ENCODE peak calls at places on chromosomes 2 and 18, in ten cellular contexts. O is IMR-90, B is esophagus muscularis mucosa, U is ascending aorta, E is GM12865, S is GM23248, H is astrocyte of the cerebellum, T is AG10803, M is mesenchymal stem cell, F is BE2C. N is an unnamed sample.
A peak's percentile ranks its signal among the peaks of the same experiment; 100 is the strongest.

GRCh38 chr18:50161806-50162205 is 33.1 kb downstream of the MYO5B start:
- DNase-seq in O (no peak), B (no peak), U (no peak), E (no peak), S (no peak), H (no peak), T (no peak), M (no peak), F (no peak), N (no peak)

GRCh38 chr2:152499921-152500320 is 164.9 kb downstream of the FMNL2 start:
- DNase-seq in O (peak; percentile 37), B (no peak), U (no peak), E (peak; percentile 46), S (peak; percentile 49), H (no peak), T (peak; percentile 45), M (peak; percentile 88), F (no peak), N (peak; percentile 97)

GRCh38 chr2:126863336-126864015 is 35.2 kb upstream of the TEX51 start:
- DNase-seq in O (no peak), B (peak; percentile 84), U (no peak), E (no peak), S (no peak), H (no peak), T (no peak), M (no peak), F (no peak), N (no peak)

GRCh38 chr18:53843113-53843512 is 381.4 kb downstream of the MBD2 start:
- DNase-seq in O (no peak), B (no peak), U (no peak), E (no peak), S (peak; percentile 20), H (no peak), T (no peak), M (no peak), F (no peak), N (no peak)

GRCh38 chr2:1727796-1728474 is 16.4 kb downstream of the PXDN start:
- DNase-seq in O (no peak), B (no peak), U (no peak), E (no peak), S (no peak), H (no peak), T (no peak), M (no peak), F (no peak), N (no peak)

GRCh38 chr18:77114564-77115391 is 17.8 kb downstream of the MBP start:
- DNase-seq in O (peak; percentile 94), B (no peak), U (peak; percentile 88), E (no peak), S (peak; percentile 99), H (no peak), T (peak; percentile 98), M (peak; percentile 90), F (no peak), N (no peak)

GRCh38 chr2:152475982-152476381 is 141.0 kb downstream of the FMNL2 start:
- DNase-seq in O (no peak), B (no peak), U (no peak), E (no peak), S (peak; percentile 52), H (no peak), T (peak; percentile 24), M (no peak), F (no peak), N (no peak)

GRCh38 chr2:60386436-60386835 is 167.0 kb downstream of the BCL11A start:
- DNase-seq in O (no peak), B (no peak), U (no peak), E (no peak), S (no peak), H (no peak), T (peak; percentile 21), M (no peak), F (no peak), N (no peak)

GRCh38 chr2:208033701-208034502 is 8.6 kb upstream of the PLEKHM3 start:
- DNase-seq in O (peak; percentile 24), B (no peak), U (no peak), E (peak; percentile 82), S (peak; percentile 33), H (peak; percentile 12), T (no peak), M (peak; percentile 23), F (peak; percentile 75), N (no peak)

GRCh38 chr2:69046221-69046662 is 33.3 kb downstream of the ANTXR1 start:
- DNase-seq in O (peak; percentile 98), B (peak; percentile 75), U (no peak), E (no peak), S (peak; percentile 44), H (peak; percentile 86), T (peak; percentile 67), M (peak; percentile 86), F (no peak), N (peak; percentile 85)

GRCh38 chr2:59232394-59233165 is 991.5 kb upstream of the FANCL start:
- DNase-seq in O (no peak), B (no peak), U (no peak), E (peak; percentile 4), S (no peak), H (no peak), T (no peak), M (no peak), F (no peak), N (no peak)

GRCh38 chr2:28366496-28367282 is 26.0 kb upstream of the FOSL2 start:
- DNase-seq in O (no peak), B (no peak), U (no peak), E (no peak), S (no peak), H (no peak), T (no peak), M (peak; percentile 68), F (peak; percentile 41), N (no peak)

GRCh38 chr2:101152195-101153076 is 1.3 kb upstream of the TBC1D8 start:
- DNase-seq in O (peak; percentile 8), B (no peak), U (no peak), E (peak; percentile 90), S (peak; percentile 61), H (no peak), T (peak; percentile 62), M (peak; percentile 88), F (peak; percentile 28), N (no peak)

GRCh38 chr2:25994509-25994908 is 12.2 kb upstream of the KIF3C start:
- DNase-seq in O (no peak), B (no peak), U (no peak), E (no peak), S (no peak), H (no peak), T (no peak), M (no peak), F (no peak), N (no peak)

GRCh38 chr18:79511671-79512301 is 116.1 kb downstream of the NFATC1 start:
- DNase-seq in O (no peak), B (no peak), U (no peak), E (no peak), S (no peak), H (no peak), T (no peak), M (no peak), F (no peak), N (no peak)

GRCh38 chr18:58579561-58580047 is 49.3 kb downstream of the ALPK2 start:
- DNase-seq in O (peak; percentile 91), B (no peak), U (no peak), E (no peak), S (peak; percentile 94), H (no peak), T (peak; percentile 95), M (no peak), F (no peak), N (peak; percentile 63)

GRCh38 chr18:58580623-58581022 is 48.3 kb downstream of the ALPK2 start:
- DNase-seq in O (peak; percentile 60), B (no peak), U (no peak), E (no peak), S (peak; percentile 57), H (peak; percentile 78), T (peak; percentile 83), M (peak; percentile 86), F (no peak), N (no peak)

GRCh38 chr18:58580078-58580477 is 48.8 kb downstream of the ALPK2 start:
- DNase-seq in O (peak; percentile 43), B (no peak), U (no peak), E (no peak), S (peak; percentile 72), H (no peak), T (peak; percentile 78), M (peak; percentile 44), F (no peak), N (no peak)

GRCh38 chr18:58578321-58578720 is 50.6 kb downstream of the ALPK2 start:
- DNase-seq in O (peak; percentile 28), B (no peak), U (no peak), E (no peak), S (peak; percentile 41), H (no peak), T (peak; percentile 42), M (no peak), F (no peak), N (peak; percentile 56)

GRCh38 chr18:58578835-58579560 is 49.9 kb downstream of the ALPK2 start:
- DNase-seq in O (peak; percentile 88), B (no peak), U (no peak), E (no peak), S (peak; percentile 93), H (no peak), T (peak; percentile 95), M (peak; percentile 94), F (no peak), N (peak; percentile 90)
- H3K4me3 ChIP-seq in O (peak overlapping the region; percentile 57), B (no peak overlapping the region), U (no peak overlapping the region), E (no peak overlapping the region), S (peak overlapping the region; percentile 96), H (peak overlapping the region; percentile 64), T (peak overlapping the region; percentile 85), M (peak overlapping the region; percentile 66), F (no peak overlapping the region), N (peak overlapping the region; percentile 56)

GRCh38 chr2:203016716-203017115 is 2.0 kb downstream of the NBEAL1 start:
- DNase-seq in O (no peak), B (no peak), U (no peak), E (no peak), S (peak; percentile 35), H (no peak), T (no peak), M (no peak), F (no peak), N (no peak)
- H3K4me3 ChIP-seq in O (peak overlapping the region; percentile 22), B (peak overlapping the region; percentile 82), U (peak overlapping the region; percentile 83), E (peak overlapping the region; percentile 19), S (peak overlapping the region; percentile 89), H (peak overlapping the region; percentile 93), T (peak overlapping the region; percentile 43), M (peak overlapping the region; percentile 97), F (no peak overlapping the region), N (peak overlapping the region; percentile 80)

GRCh38 chr2:16105664-16106281 is 165.4 kb downstream of the MYCN start:
- DNase-seq in O (no peak), B (no peak), U (no peak), E (no peak), S (no peak), H (no peak), T (no peak), M (no peak), F (no peak), N (no peak)
- H3K4me3 ChIP-seq in O (no peak overlapping the region), B (peak overlapping the region; percentile 11), U (no peak overlapping the region), E (no peak overlapping the region), S (no peak overlapping the region), H (no peak overlapping the region), T (no peak overlapping the region), M (no peak overlapping the region), F (no peak overlapping the region), N (no peak overlapping the region)

DNA sequence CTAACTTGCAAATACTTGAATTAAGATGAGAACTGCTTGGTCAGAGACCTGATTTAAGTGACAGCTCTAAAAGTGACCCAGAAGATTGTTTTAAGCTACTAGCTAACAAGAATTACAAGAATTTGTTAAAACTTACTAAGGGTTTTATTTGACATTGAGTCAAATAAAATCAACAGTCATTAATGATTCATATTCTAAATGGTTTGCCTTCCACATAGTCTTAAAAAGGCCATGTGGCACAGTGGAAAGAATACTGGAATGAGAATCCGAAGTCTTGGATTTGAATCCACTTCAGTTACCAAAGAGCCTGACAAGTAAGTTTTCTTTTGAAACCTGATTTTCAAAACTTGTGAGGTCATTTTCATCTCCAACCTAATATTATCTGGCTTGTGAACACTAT is 489.3 kb downstream of the ADCYAP1 start:
- DNase-seq in O (no peak), B (no peak), U (no peak), E (no peak), S (no peak), H (no peak), T (no peak), M (no peak), F (no peak), N (no peak)
- H3K4me3 ChIP-seq in O (no peak overlapping the region), B (no peak overlapping the region), U (no peak overlapping the region), E (no peak overlapping the region), S (no peak overlapping the region), H (no peak overlapping the region), T (no peak overlapping the region), M (no peak overlapping the region), F (no peak overlapping the region), N (no peak overlapping the region)

N was measured in skeletal muscle cell.